ENCODE peak calls at places on chromosome 22, in seven cellular contexts. M is neural crest cell; Y is ovary; E is HFFc6; V is RWPE2; C is astrocyte of the cerebellum; N is CD8-positive, alpha-beta T cell. X is an unnamed sample.

GRCh38 chr22:31872209-31872608 is 72.1 kb upstream of the YWHAH start:
- DNase-seq in M (no peak), Y (no peak), E (no peak), V (no peak), C (no peak), N (no peak), X (no peak)

GRCh38 chr22:22884888-22885840 is 2.5 kb upstream of the IGLL5 start:
- DNase-seq in M (no peak), Y (no peak), E (no peak), V (no peak), C (no peak), N (peak; percentile 45), X (no peak)

GRCh38 chr22:42960146-42960509 is 54.8 kb downstream of the PACSIN2 start:
- DNase-seq in M (no peak), Y (no peak), E (no peak), V (no peak), C (no peak), N (no peak), X (no peak)

GRCh38 chr22:49063040-49063329 is 764.7 kb downstream of the BRD1 start:
- DNase-seq in M (no peak), Y (no peak), E (no peak), V (no peak), C (no peak), N (no peak), X (no peak)

GRCh38 chr22:38872831-38873248 is 824 bp upstream of the CBX6 start:
- DNase-seq in M (peak; percentile 58), Y (peak; percentile 83), E (peak; percentile 8), V (no peak), C (no peak), N (peak; percentile 56), X (no peak)

GRCh38 chr22:28829358-28830181 is 29.2 kb upstream of the XBP1 start:
- DNase-seq in M (peak; percentile 75), Y (peak; percentile 82), E (peak; percentile 46), V (no peak), C (peak; percentile 47), N (peak; percentile 83), X (peak; percentile 78)

GRCh38 chr22:39524089-39524752 is 3.9 kb downstream of the ATF4 start:
- DNase-seq in M (no peak), Y (peak; percentile 26), E (no peak), V (no peak), C (no peak), N (no peak), X (no peak)

GRCh38 chr22:23067691-23068090 is 2.6 kb upstream of the GNAZ start:
- DNase-seq in M (no peak), Y (no peak), E (no peak), V (no peak), C (no peak), N (no peak), X (no peak)

GRCh38 chr22:37345863-37346514 is 63.7 kb downstream of the CYTH4 start:
- DNase-seq in M (no peak), Y (peak; percentile 81), E (peak; percentile 87), V (no peak), C (peak; percentile 63), N (no peak), X (no peak)

GRCh38 chr22:49948958-49949913 is 11.3 kb upstream of the PIM3 start:
- DNase-seq in M (no peak), Y (no peak), E (no peak), V (no peak), C (no peak), N (no peak), X (no peak)

GRCh38 chr22:38270091-38270972 is 2.5 kb downstream of the TMEM184B start:
- DNase-seq in M (no peak), Y (no peak), E (no peak), V (no peak), C (no peak), N (no peak), X (no peak)

GRCh38 chr22:33864723-33865130 is 55.5 kb downstream of the LARGE1 start:
- DNase-seq in M (no peak), Y (no peak), E (no peak), V (no peak), C (no peak), N (no peak), X (no peak)

GRCh38 chr22:49097966-49098365 is 729.7 kb downstream of the BRD1 start:
- DNase-seq in M (no peak), Y (no peak), E (no peak), V (peak; percentile 3), C (no peak), N (no peak), X (peak; percentile 12)

GRCh38 chr22:42344391-42344861 is 74.0 kb upstream of the TCF20 start:
- DNase-seq in M (no peak), Y (peak; percentile 52), E (no peak), V (no peak), C (peak; percentile 57), N (no peak), X (no peak)

GRCh38 chr22:50310209-50310722 is 2.8 kb upstream of the PLXNB2 start:
- DNase-seq in M (no peak), Y (no peak), E (no peak), V (no peak), C (no peak), N (no peak), X (no peak)

GRCh38 chr22:27718186-27719032 is 83.1 kb downstream of the MN1 start:
- DNase-seq in M (no peak), Y (peak; percentile 65), E (peak; percentile 91), V (peak; percentile 92), C (peak; percentile 37), N (no peak), X (peak; percentile 90)

GRCh38 chr22:23243006-23243573 is 62.8 kb downstream of the BCR start:
- DNase-seq in M (peak; percentile 51), Y (no peak), E (no peak), V (no peak), C (no peak), N (peak; percentile 76), X (no peak)

GRCh38 chr22:20532256-20532993 is 25.0 kb downstream of the MED15 start:
- DNase-seq in M (no peak), Y (no peak), E (no peak), V (no peak), C (no peak), N (no peak), X (no peak)

GRCh38 chr22:20528405-20528978 is 21.1 kb downstream of the MED15 start:
- DNase-seq in M (no peak), Y (no peak), E (no peak), V (no peak), C (no peak), N (no peak), X (no peak)

GRCh38 chr22:20531404-20532181 is 24.2 kb downstream of the MED15 start:
- DNase-seq in M (no peak), Y (no peak), E (peak; percentile 90), V (peak; percentile 93), C (no peak), N (no peak), X (no peak)

GRCh38 chr22:20531154-20531403 is 23.7 kb downstream of the MED15 start:
- DNase-seq in M (no peak), Y (no peak), E (no peak), V (no peak), C (no peak), N (no peak), X (no peak)

DNA sequence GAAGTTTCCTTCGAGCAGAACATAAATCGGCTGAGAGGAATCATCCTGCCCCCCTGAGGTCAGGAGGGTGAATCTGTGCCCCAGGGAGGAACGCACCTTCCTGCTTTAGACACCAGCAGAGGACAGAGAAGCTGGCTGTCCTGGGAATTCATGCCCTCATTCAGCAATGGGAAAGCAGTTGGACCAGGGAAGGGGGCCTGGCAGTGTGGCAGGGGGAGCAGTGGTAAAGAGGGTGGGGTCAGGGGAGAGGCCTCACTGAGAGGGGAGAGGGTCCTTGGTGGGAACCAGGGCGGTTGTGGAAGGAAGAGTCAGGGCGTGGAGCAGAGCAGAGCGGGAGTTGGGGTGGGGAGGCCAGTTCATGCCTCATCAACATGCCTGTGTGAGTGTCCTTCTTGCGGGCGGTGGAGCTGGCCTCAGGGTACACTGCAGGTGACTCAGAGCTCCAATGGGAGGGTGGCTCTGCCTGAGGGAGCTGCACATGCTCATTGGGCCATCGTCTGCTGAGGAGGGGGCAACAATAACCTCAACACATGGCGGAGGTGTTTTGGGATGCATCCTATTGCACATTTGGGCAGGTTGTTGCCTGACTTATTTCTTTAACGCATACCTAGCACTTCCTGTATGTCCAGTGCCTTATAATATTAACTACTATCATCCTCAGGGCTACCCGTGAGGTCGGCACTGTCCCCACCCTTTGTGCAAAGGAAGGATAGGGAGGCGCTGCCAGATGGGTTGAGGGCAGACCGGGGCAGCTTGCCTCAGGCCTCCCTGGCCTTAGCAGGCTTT is 23.2 kb downstream of the MED15 start:
- DNase-seq in M (no peak), Y (no peak), E (peak; percentile 94), V (peak; percentile 93), C (no peak), N (no peak), X (no peak)
- TF ChIP-seq CTCF in M (no peak), Y (no peak), E (peak; percentile 44), V (peak; percentile 56), C (no peak), N (no peak), X (no peak)

GRCh38 chr22:24270556-24271405 is at the start of gene SPECC1L:
- DNase-seq in M (peak; percentile 91), Y (peak; percentile 97), E (peak; percentile 88), V (peak; percentile 89), C (peak; percentile 72), N (peak; percentile 97), X (peak; percentile 90)
- TF ChIP-seq CTCF in M (no peak), Y (peak; percentile 31), E (peak; percentile 41), V (peak; percentile 9), C (no peak), N (no peak), X (no peak)

GRCh38 chr22:35567214-35567792 is 26.7 kb downstream of the RASD2 start:
- DNase-seq in M (no peak), Y (no peak), E (no peak), V (no peak), C (no peak), N (no peak), X (no peak)

GRCh38 chr22:35567794-35568193 is 27.2 kb downstream of the RASD2 start:
- DNase-seq in M (peak; percentile 16), Y (no peak), E (no peak), V (no peak), C (no peak), N (no peak), X (no peak)

GRCh38 chr22:35563211-35563610 is 22.6 kb downstream of the RASD2 start:
- DNase-seq in M (no peak), Y (no peak), E (no peak), V (no peak), C (no peak), N (no peak), X (no peak)

GRCh38 chr22:35561796-35562526 is 21.3 kb downstream of the RASD2 start:
- DNase-seq in M (no peak), Y (no peak), E (peak; percentile 25), V (no peak), C (no peak), N (no peak), X (no peak)

GRCh38 chr22:35564975-35565867 is 24.6 kb downstream of the RASD2 start:
- DNase-seq in M (no peak), Y (no peak), E (no peak), V (no peak), C (peak; percentile 57), N (no peak), X (no peak)
- TF ChIP-seq CTCF in M (no peak), Y (no peak), E (no peak), V (no peak), C (no peak), N (no peak), X (no peak)

DNA sequence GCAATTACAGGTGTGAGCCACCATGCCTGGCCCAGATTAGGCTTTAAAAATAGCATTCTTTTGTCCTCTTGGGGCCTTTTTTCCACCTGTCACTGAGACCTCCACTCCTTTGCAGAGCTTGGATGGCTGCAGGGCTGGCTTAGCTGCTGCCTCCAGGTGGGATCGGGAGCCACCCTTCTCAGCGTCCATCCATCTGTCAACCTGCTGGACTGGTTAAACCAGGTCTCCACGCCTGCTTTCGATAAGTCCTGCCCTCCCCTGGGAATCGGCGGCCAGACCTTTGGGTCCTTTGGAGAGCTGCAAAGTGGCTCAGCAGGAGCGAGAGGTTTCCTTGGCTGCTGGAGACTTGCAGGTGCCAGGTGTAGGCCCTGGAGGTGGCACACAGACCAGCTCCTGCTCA is 23.4 kb upstream of the GRAMD4 start:
- DNase-seq in M (no peak), Y (no peak), E (no peak), V (no peak), C (no peak), N (no peak), X (no peak)
- TF ChIP-seq CTCF in M (no peak), Y (no peak), E (no peak), V (peak; percentile 8), C (no peak), N (no peak), X (no peak)